ENCODE peak calls at places on chromosomes 5 and 9, in nine cellular contexts. D is BE2C, J is right atrium auricular region, L is bronchial epithelial cell, W is prostate gland, X is ovary, P is epithelial cell of esophagus, T is pancreas, Q is iPS DF 6.9. U is an unnamed sample.

GRCh38 chr9:121021294-121021693 is 28.8 kb downstream of the C5 start:
- DNase-seq in D (no peak), J (no peak), L (no peak), W (no peak), X (no peak), P (no peak), T (no peak), Q (no peak), U (no peak)

GRCh38 chr5:150410524-150411244 is 2.0 kb downstream of the CD74 start:
- DNase-seq in D (peak), J (peak), L (peak), W (peak), X (peak), P (peak), T (peak), Q (no peak), U (peak)

GRCh38 chr5:144794922-144795321 is 624.2 kb downstream of the KCTD16 start:
- DNase-seq in D (no peak), J (no peak), L (no peak), W (no peak), X (no peak), P (no peak), T (no peak), Q (no peak), U (no peak)

GRCh38 chr5:37197340-37198050 is 51.7 kb downstream of the CPLANE1 start:
- DNase-seq in D (no peak), J (no peak), L (no peak), W (no peak), X (no peak), P (no peak), T (no peak), Q (no peak), U (no peak)

GRCh38 chr5:180289433-180289832 is 2.5 kb downstream of the MAPK9 start:
- DNase-seq in D (peak), J (no peak), L (peak), W (peak), X (no peak), P (peak), T (peak), Q (no peak), U (no peak)

GRCh38 chr9:19999491-20000057 is 210.7 kb upstream of the SLC24A2 start:
- DNase-seq in D (no peak), J (no peak), L (peak), W (no peak), X (no peak), P (peak), T (no peak), Q (no peak), U (no peak)

GRCh38 chr9:115198018-115198417 is 80.1 kb upstream of the TNC start:
- DNase-seq in D (no peak), J (no peak), L (peak), W (peak), X (no peak), P (peak), T (no peak), Q (no peak), U (peak)

GRCh38 chr5:119393201-119393691 is 37.4 kb downstream of the TNFAIP8 start:
- DNase-seq in D (no peak), J (no peak), L (no peak), W (no peak), X (no peak), P (no peak), T (no peak), Q (no peak), U (no peak)

GRCh38 chr9:22111871-22112247 is 102.8 kb upstream of the CDKN2B start:
- DNase-seq in D (no peak), J (no peak), L (peak), W (no peak), X (no peak), P (peak), T (no peak), Q (no peak), U (no peak)

GRCh38 chr5:147310059-147310704 is 75.4 kb downstream of the STK32A start:
- DNase-seq in D (peak), J (no peak), L (peak), W (peak), X (no peak), P (peak), T (peak), Q (no peak), U (peak)

GRCh38 chr9:15724006-15724405 is 171.2 kb downstream of the CCDC171 start:
- DNase-seq in D (no peak), J (no peak), L (no peak), W (no peak), X (no peak), P (no peak), T (no peak), Q (no peak), U (no peak)

GRCh38 chr9:72924116-72924790 is 28.6 kb downstream of the ALDH1A1 start:
- DNase-seq in D (no peak), J (no peak), L (peak), W (no peak), X (no peak), P (peak), T (no peak), Q (no peak), U (no peak)

GRCh38 chr5:161846731-161847130 is 1.2 kb upstream of the GABRA1 start:
- DNase-seq in D (no peak), J (no peak), L (peak), W (no peak), X (no peak), P (peak), T (peak), Q (peak), U (no peak)

GRCh38 chr5:72608297-72608696 is 101.1 kb upstream of the ZNF366 start:
- DNase-seq in D (peak), J (no peak), L (no peak), W (no peak), X (no peak), P (no peak), T (no peak), Q (no peak), U (no peak)

GRCh38 chr5:157100140-157100679 is 8.6 kb downstream of the HAVCR2 start:
- DNase-seq in D (no peak), J (no peak), L (no peak), W (no peak), X (no peak), P (peak), T (no peak), Q (no peak), U (peak)

GRCh38 chr9:136110082-136111061 is 8.3 kb downstream of the TMEM250 start:
- DNase-seq in D (no peak), J (no peak), L (no peak), W (no peak), X (peak), P (no peak), T (no peak), Q (no peak), U (no peak)

GRCh38 chr5:167730656-167731055 is 560.8 kb upstream of the WWC1 start:
- DNase-seq in D (no peak), J (no peak), L (no peak), W (no peak), X (no peak), P (no peak), T (no peak), Q (no peak), U (no peak)

GRCh38 chr9:96139592-96140251 is 162.3 kb downstream of the HSD17B3 start:
- DNase-seq in D (peak), J (peak), L (peak), W (peak), X (peak), P (peak), T (no peak), Q (no peak), U (peak)

GRCh38 chr5:1294839-1295649 is at the start of gene TERT:
- DNase-seq in D (peak), J (no peak), L (no peak), W (no peak), X (no peak), P (no peak), T (no peak), Q (no peak), U (no peak)

GRCh38 chr9:450057-450456 is 235.4 kb downstream of the DOCK8 start:
- DNase-seq in D (no peak), J (no peak), L (peak), W (no peak), X (no peak), P (peak), T (no peak), Q (no peak), U (no peak)

GRCh38 chr5:171989946-171990712 is 16.3 kb downstream of the FBXW11 start:
- DNase-seq in D (no peak), J (no peak), L (no peak), W (no peak), X (no peak), P (peak), T (no peak), Q (no peak), U (no peak)

GRCh38 chr5:41418220-41419031 is 92.0 kb downstream of the PLCXD3 start:
- DNase-seq in D (no peak), J (no peak), L (no peak), W (no peak), X (no peak), P (no peak), T (no peak), Q (no peak), U (no peak)

GRCh38 chr9:6219040-6219439 is 3.4 kb downstream of the IL33 start:
- DNase-seq in D (no peak), J (no peak), L (no peak), W (no peak), X (no peak), P (no peak), T (no peak), Q (no peak), U (no peak)

GRCh38 chr9:33304367-33304766 is 14.1 kb downstream of the NFX1 start:
- DNase-seq in D (no peak), J (no peak), L (no peak), W (no peak), X (no peak), P (no peak), T (no peak), Q (no peak), U (no peak)

GRCh38 chr9:80811662-80812061 is 877.7 kb downstream of the TLE1 start:
- DNase-seq in D (no peak), J (no peak), L (no peak), W (no peak), X (no peak), P (no peak), T (no peak), Q (no peak), U (no peak)

GRCh38 chr9:105912868-105913516 is 218.7 kb downstream of the TMEM38B start:
- DNase-seq in D (no peak), J (no peak), L (peak), W (peak), X (no peak), P (peak), T (no peak), Q (no peak), U (no peak)

GRCh38 chr9:95379630-95380029 is 62.1 kb upstream of the FANCC start:
- DNase-seq in D (no peak), J (no peak), L (no peak), W (no peak), X (no peak), P (no peak), T (no peak), Q (no peak), U (no peak)

GRCh38 chr5:93069276-93069675 is 511.7 kb downstream of the NR2F1-AS1 start:
- DNase-seq in D (no peak), J (no peak), L (no peak), W (no peak), X (no peak), P (no peak), T (no peak), Q (no peak), U (no peak)

GRCh38 chr9:72557549-72557948 is 36.1 kb downstream of the TMC1 start:
- DNase-seq in D (no peak), J (no peak), L (peak), W (no peak), X (peak), P (peak), T (peak), Q (no peak), U (peak)

GRCh38 chr9:78572266-78572665 is 275.3 kb downstream of the PSAT1 start:
- DNase-seq in D (no peak), J (no peak), L (peak), W (no peak), X (no peak), P (peak), T (no peak), Q (no peak), U (no peak)

GRCh38 chr5:122385286-122385685 is 73.2 kb downstream of the SNCAIP start:
- DNase-seq in D (no peak), J (no peak), L (no peak), W (no peak), X (no peak), P (no peak), T (no peak), Q (no peak), U (no peak)

GRCh38 chr5:157750320-157750719 is 6.8 kb downstream of the LSM11 start:
- DNase-seq in D (no peak), J (no peak), L (peak), W (no peak), X (no peak), P (peak), T (no peak), Q (no peak), U (no peak)

GRCh38 chr9:27539479-27540441 is 10.1 kb upstream of the MOB3B start:
- DNase-seq in D (no peak), J (peak), L (peak), W (peak), X (peak), P (peak), T (no peak), Q (no peak), U (peak)

GRCh38 chr5:52468980-52469379 is 318.7 kb upstream of the ITGA1 start:
- DNase-seq in D (no peak), J (no peak), L (no peak), W (no peak), X (no peak), P (no peak), T (no peak), Q (no peak), U (no peak)

DNA sequence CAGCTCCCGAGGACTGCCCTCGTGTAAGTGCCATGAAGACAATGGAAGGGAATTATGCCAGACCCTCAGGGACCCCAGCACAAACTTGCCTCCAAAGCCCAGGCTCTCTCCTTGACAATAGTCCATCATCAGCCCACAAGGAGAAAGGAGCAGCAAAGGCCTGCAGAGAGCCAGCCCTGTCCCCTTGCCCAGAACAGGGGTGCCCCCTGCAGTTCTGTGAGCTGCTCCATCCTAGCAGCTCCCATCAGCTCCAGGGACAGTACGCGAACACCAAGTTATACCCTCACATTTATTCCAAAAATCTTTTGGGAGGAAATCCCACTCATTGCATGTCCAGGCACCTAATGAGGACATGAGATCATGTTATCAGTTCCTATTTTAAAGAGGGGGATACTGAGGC is 11.1 kb downstream of the BARX1 start:
- DNase-seq in D (no peak), J (no peak), L (no peak), W (no peak), X (no peak), P (no peak), T (no peak), Q (no peak), U (no peak)
- H3K4me3 ChIP-seq in D (no peak), J (no peak), L (no peak), W (no peak), X (no peak), P (no peak), T (no peak), Q (no peak), U (no peak)

GRCh38 chr5:16043349-16043748 is 136.2 kb downstream of the MARCHF11 start:
- DNase-seq in D (no peak), J (no peak), L (no peak), W (no peak), X (no peak), P (no peak), T (no peak), Q (no peak), U (no peak)

GRCh38 chr5:16050414-16050813 is 129.2 kb downstream of the MARCHF11 start:
- DNase-seq in D (no peak), J (no peak), L (no peak), W (no peak), X (no peak), P (no peak), T (no peak), Q (no peak), U (no peak)

GRCh38 chr5:16049766-16050165 is 129.8 kb downstream of the MARCHF11 start:
- DNase-seq in D (no peak), J (no peak), L (no peak), W (no peak), X (no peak), P (no peak), T (no peak), Q (no peak), U (no peak)

GRCh38 chr5:16051246-16051645 is 128.3 kb downstream of the MARCHF11 start:
- DNase-seq in D (no peak), J (no peak), L (peak), W (no peak), X (no peak), P (peak), T (no peak), Q (no peak), U (no peak)

GRCh38 chr5:16048132-16048531 is 131.5 kb downstream of the MARCHF11 start:
- DNase-seq in D (no peak), J (no peak), L (no peak), W (no peak), X (no peak), P (no peak), T (no peak), Q (no peak), U (no peak)
- H3K4me3 ChIP-seq in D (no peak), J (no peak), L (no peak), W (no peak), X (no peak), P (no peak), T (no peak), Q (no peak), U (no peak)

GRCh38 chr5:110054240-110054639 is 364.5 kb downstream of the MAN2A1 start:
- DNase-seq in D (peak), J (no peak), L (peak), W (peak), X (no peak), P (peak), T (no peak), Q (no peak), U (peak)
- H3K4me3 ChIP-seq in D (no peak), J (no peak), L (no peak), W (no peak), X (no peak), P (no peak), T (no peak), Q (no peak), U (no peak)

GRCh38 chr5:154412316-154412715 is 33.5 kb upstream of the SAP30L start:
- DNase-seq in D (no peak), J (no peak), L (no peak), W (no peak), X (no peak), P (no peak), T (no peak), Q (no peak), U (no peak)
- H3K4me3 ChIP-seq in D (no peak), J (no peak), L (no peak), W (no peak), X (no peak), P (no peak), T (no peak), Q (no peak), U (no peak)

DNA sequence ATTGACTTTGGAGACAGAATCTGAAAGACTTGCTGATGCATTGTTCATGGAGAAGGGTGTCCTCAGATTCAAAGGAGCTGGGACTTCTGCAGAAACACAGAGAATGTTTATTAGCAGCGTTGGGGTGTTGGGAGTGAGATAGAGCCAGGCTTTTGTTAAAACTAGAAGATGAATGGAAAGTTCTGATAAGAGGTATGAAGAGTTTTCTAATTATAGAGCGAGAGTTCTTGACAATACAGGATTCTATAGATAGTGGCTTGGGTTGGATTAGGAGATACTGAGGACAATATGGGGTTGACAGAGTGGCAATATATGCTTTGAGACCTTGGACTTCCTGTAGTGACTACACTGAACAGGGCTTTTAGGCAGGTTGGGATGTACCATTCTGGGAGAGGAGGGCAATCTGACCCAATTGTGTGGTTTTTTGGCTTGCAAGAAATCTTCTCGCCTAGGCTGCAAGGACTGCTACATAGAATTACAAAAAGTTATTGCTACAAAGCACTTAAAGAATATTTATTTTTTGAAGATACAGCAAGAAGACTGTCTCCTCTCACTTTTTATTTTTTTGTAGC is 83.1 kb downstream of the FER start:
- DNase-seq in D (no peak), J (no peak), L (no peak), W (no peak), X (no peak), P (no peak), T (no peak), Q (no peak), U (no peak)
- H3K4me3 ChIP-seq in D (no peak), J (no peak), L (no peak), W (no peak), X (no peak), P (no peak), T (no peak), Q (no peak), U (no peak)

GRCh38 chr5:95975703-95976102 is 14.1 kb upstream of the ELL2 start:
- DNase-seq in D (no peak), J (no peak), L (no peak), W (no peak), X (no peak), P (no peak), T (no peak), Q (no peak), U (no peak)
- H3K4me3 ChIP-seq in D (no peak), J (no peak), L (no peak), W (no peak), X (no peak), P (no peak), T (no peak), Q (no peak), U (no peak)

GRCh38 chr5:88876714-88877113 is 6.3 kb downstream of the MEF2C start:
- DNase-seq in D (no peak), J (no peak), L (no peak), W (no peak), X (no peak), P (no peak), T (no peak), Q (no peak), U (no peak)

GRCh38 chr5:88877826-88878225 is 5.2 kb downstream of the MEF2C start:
- DNase-seq in D (no peak), J (no peak), L (peak), W (no peak), X (no peak), P (no peak), T (no peak), Q (no peak), U (no peak)

GRCh38 chr5:88873447-88873846 is 9.5 kb downstream of the MEF2C start:
- DNase-seq in D (no peak), J (no peak), L (no peak), W (no peak), X (no peak), P (no peak), T (no peak), Q (no peak), U (no peak)

GRCh38 chr5:88872971-88873370 is 10.0 kb downstream of the MEF2C start:
- DNase-seq in D (no peak), J (no peak), L (no peak), W (no peak), X (no peak), P (no peak), T (no peak), Q (no peak), U (no peak)

GRCh38 chr5:88875609-88876234 is 7.3 kb downstream of the MEF2C start:
- DNase-seq in D (no peak), J (no peak), L (no peak), W (no peak), X (no peak), P (no peak), T (no peak), Q (no peak), U (no peak)
- H3K4me3 ChIP-seq in D (no peak), J (no peak), L (no peak), W (no peak), X (no peak), P (no peak), T (no peak), Q (no peak), U (peak)

U was measured in right cardiac atrium.